ENCODE peak calls at places on chromosomes 1 and 21, in four cellular contexts. Y is transverse colon, H is cardiac muscle cell, M is stomach. P is an unnamed sample.

GRCh38 chr1:22636369-22636768 is at the start of gene C1QA:
- DNase-seq in M (no peak), H (no peak), Y (peak; percentile 41), P (no peak)

GRCh38 chr1:26959270-26959669 is 998 bp downstream of the KDF1 start:
- DNase-seq in Y (no peak), H (no peak), M (no peak), P (no peak)

GRCh38 chr1:221327954-221328353 is 413.9 kb downstream of the DUSP10 start:
- DNase-seq in H (peak; percentile 19), Y (no peak), M (no peak), P (no peak)

GRCh38 chr1:153626929-153627796 is at the start of gene S100A13:
- DNase-seq in Y (peak; percentile 71), M (peak; percentile 69), H (peak; percentile 97), P (peak; percentile 87)

GRCh38 chr1:201183209-201183608 is 7.4 kb upstream of the IGFN1 start:
- DNase-seq in Y (no peak), M (no peak), H (no peak), P (no peak)

GRCh38 chr1:114105401-114105979 is 48.2 kb downstream of the SYT6 start:
- DNase-seq in M (no peak), H (no peak), Y (no peak), P (no peak)

GRCh38 chr1:180633092-180634045 is 1.5 kb downstream of the XPR1 start:
- DNase-seq in M (no peak), H (peak; percentile 32), Y (no peak), P (no peak)

GRCh38 chr1:244210884-244211558 is 159.9 kb downstream of the ZBTB18 start:
- DNase-seq in M (no peak), Y (no peak), H (peak; percentile 35), P (no peak)

GRCh38 chr1:171434717-171435346 is 50.5 kb upstream of the PRRC2C start:
- DNase-seq in Y (no peak), M (no peak), H (no peak), P (no peak)

GRCh38 chr1:66353207-66353606 is 180.7 kb upstream of the SGIP1 start:
- DNase-seq in H (no peak), Y (no peak), M (no peak), P (no peak)

GRCh38 chr1:231465051-231465450 is 43.0 kb upstream of the EGLN1 start:
- DNase-seq in Y (no peak), H (no peak), M (no peak), P (no peak)

GRCh38 chr1:17027403-17027802 is 15.7 kb upstream of the ATP13A2 start:
- DNase-seq in Y (no peak), M (no peak), H (no peak), P (no peak)

DNA sequence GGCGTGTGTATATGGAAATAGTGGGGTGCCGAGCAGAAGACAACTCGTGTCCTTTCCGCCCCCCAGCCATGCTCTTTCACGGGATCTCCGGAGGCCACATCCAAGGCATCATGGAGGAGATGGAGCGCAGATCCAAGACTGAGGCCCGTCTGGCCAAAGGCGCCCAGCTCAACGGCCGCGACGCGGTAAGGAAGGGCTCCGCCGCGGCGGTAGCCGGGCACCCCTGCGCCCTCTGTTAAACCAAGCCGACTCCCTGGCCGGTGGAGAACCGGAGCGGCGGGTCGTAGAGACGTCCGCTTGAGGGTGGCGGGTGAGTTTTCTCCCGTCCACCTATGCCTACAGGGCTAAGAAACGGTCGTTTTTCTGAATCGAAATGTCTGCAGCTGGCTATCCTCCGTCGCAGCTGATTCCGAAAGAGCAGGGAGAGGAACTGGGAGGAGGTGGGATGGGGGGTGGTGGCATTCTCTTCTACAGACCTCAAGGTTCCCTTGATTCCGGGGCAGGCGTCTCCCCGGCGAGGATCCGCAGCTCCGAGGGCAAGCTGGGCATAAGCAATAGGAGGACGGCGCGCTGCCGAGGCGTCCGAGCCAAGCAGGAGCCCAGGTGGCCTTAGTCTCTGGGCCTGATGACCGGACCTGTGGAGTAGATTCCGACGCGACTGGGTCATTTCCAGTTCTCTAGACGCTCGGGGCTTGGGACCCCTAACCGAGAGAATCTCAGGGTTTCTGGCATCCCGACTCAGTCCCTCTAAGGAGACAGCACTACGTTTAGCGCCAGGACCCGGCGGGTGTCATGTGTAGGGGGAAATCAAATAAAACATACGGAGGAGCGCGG is 858 bp downstream of the LHX9 start:
- DNase-seq in Y (no peak), M (no peak), H (no peak), P (no peak)
- H3K4me3 ChIP-seq in Y (peak overlapping the region; percentile 20), M (peak overlapping the region; percentile 28), H (peak overlapping the region; percentile 4), P (no peak overlapping the region)

DNA sequence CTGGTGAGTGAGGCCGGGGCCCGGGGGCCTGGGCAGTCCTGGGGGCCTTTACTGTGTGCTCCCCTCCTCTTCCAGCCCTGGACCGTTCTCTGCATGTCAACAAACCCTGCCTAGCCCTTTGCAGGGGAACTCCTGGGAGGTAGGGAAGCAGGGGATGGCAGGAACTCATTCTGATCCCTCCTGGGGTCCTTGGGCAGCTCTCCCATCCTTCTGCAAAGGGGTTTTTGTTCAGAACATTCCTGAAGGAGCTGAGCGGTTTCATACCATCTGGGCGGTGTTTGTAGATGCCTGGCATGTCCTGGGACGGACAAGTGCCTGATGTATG is 71.8 kb upstream of the TRAPPC10 start:
- DNase-seq in M (no peak), H (no peak), Y (no peak), P (no peak)
- TF ChIP-seq CTCF in M (no peak), H (no peak), Y (no peak), P (no peak)

GRCh38 chr1:198845851-198846250 is 207.0 kb downstream of the PTPRC start:
- DNase-seq in M (no peak), Y (no peak), H (no peak), P (no peak)
- H3K36me3 ChIP-seq in M (no peaks in the 10 kb centered on the region), Y (no peaks in the 10 kb centered on the region), H (no peaks in the 10 kb centered on the region), P (no peaks in the 10 kb centered on the region)

DNA sequence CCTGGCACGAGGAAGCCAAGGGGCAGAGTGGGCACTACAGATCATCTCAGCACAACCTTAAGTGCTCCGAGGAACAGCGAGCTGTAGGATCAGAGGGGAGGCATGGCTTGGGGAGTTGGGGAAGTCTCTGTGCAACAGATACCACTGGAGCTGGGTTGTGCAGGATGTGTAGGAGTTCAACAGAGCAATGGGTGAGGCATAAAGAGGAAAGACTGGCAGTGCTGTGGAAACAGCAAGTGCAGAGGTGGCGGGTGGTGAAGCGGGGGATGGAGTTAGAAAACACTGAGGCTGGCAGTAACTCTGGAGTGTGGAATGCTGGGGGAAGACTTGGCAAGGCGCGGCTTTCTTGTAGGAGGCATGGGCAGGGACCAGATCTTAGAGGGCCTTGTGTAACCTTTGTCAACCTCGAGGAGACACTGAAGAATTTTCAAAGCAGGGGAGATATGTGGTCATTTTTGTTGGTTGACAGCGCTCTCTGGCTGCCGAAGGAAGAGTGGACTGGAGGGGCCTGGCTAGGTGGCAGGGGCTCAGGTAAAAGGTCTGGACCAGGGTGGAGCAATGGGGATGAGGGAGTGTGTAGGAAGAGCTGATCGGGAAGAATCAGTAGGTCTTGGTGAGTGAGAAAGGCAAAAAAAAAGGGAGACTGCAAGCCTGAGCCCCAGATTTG is 237.5 kb downstream of the TRABD2B start:
- DNase-seq in M (no peak), H (no peak), Y (peak; percentile 3), P (no peak)
- H3K4me3 ChIP-seq in M (no peak overlapping the region), H (no peak overlapping the region), Y (no peak overlapping the region), P (no peak overlapping the region)

DNA sequence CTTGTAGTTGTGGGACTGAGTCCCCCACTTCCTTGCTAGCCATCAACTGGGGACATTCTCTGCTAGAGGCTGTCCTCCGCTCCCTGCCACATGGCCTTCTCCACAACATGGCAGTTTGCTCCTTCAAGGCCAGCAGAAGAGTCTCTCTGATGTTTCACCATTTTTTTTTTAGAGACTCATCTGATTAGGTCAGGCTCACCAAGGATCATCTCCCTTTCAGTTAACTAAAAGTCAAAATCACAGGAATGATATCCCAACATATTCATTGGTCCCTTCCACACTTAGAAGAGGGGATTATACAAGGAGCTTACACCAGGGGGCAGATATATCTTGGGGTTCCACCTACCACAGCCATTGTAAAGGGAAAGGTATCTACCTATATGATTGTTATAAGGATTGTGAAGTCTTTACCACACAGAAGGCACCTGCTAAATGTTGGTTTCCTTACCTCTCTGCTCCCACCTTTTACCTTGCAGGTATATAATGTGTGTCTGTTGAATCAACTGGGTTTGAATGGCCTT is 23.3 kb downstream of the RIMKLA start:
- DNase-seq in Y (no peak), H (peak; percentile 22), M (no peak), P (no peak)
- TF ChIP-seq CTCF in Y (no peak), H (no peak), M (no peak), P (no peak)

GRCh38 chr1:45567911-45568310 is 15.9 kb upstream of the NASP start:
- DNase-seq in H (no peak), M (no peak), Y (no peak), P (no peak)
- H3K36me3 ChIP-seq in H (peaks cover 14% of the 10 kb centered on the region), M (peaks cover 60% of the 10 kb centered on the region), Y (peaks cover 18% of the 10 kb centered on the region), P (peaks cover 2% of the 10 kb centered on the region)

P was measured in kidney epithelial cell.